ENCODE peak calls at places on chromosomes 13 and 19, in nine cellular contexts. One of them, this sample, is unnamed.

GRCh38 chr19:14979498-14980255 is at the start of gene SLC1A6:
- DNase-seq in OCI-LY7: no peak
- DNase-seq in left lung: no peak
- DNase-seq in GM23338: peak; percentile 83
- DNase-seq in tibial artery: no peak
- DNase-seq in uterus: no peak
- DNase-seq in body of pancreas: no peak
- DNase-seq in tibial nerve: no peak
- DNase-seq in endodermal cell: peak; percentile 90
- DNase-seq in this sample: no peak

GRCh38 chr13:23447927-23448326 is 14.4 kb upstream of the SACS start:
- DNase-seq in tibial nerve: no peak
- DNase-seq in uterus: no peak
- DNase-seq in OCI-LY7: no peak
- DNase-seq in body of pancreas: no peak
- DNase-seq in left lung: no peak
- DNase-seq in tibial artery: no peak
- DNase-seq in endodermal cell: no peak
- DNase-seq in GM23338: no peak
- DNase-seq in this sample: no peak

GRCh38 chr13:84702174-84702573 is 819.9 kb upstream of the SLITRK1 start:
- DNase-seq in tibial artery: no peak
- DNase-seq in tibial nerve: no peak
- DNase-seq in body of pancreas: no peak
- DNase-seq in left lung: no peak
- DNase-seq in endodermal cell: no peak
- DNase-seq in uterus: no peak
- DNase-seq in OCI-LY7: no peak
- DNase-seq in GM23338: no peak
- DNase-seq in this sample: no peak

GRCh38 chr13:26498524-26499208 is 58.8 kb upstream of the WASF3 start:
- DNase-seq in OCI-LY7: no peak
- DNase-seq in tibial artery: no peak
- DNase-seq in body of pancreas: no peak
- DNase-seq in uterus: no peak
- DNase-seq in GM23338: no peak
- DNase-seq in endodermal cell: no peak
- DNase-seq in tibial nerve: no peak
- DNase-seq in left lung: no peak
- DNase-seq in this sample: no peak

GRCh38 chr19:21422244-21422643 is 25.3 kb downstream of the ZNF493 start:
- DNase-seq in left lung: no peak
- DNase-seq in uterus: no peak
- DNase-seq in tibial artery: no peak
- DNase-seq in GM23338: no peak
- DNase-seq in OCI-LY7: no peak
- DNase-seq in endodermal cell: no peak
- DNase-seq in tibial nerve: no peak
- DNase-seq in body of pancreas: no peak
- DNase-seq in this sample: no peak

GRCh38 chr13:49749852-49750251 is 42.6 kb downstream of the KPNA3 start:
- DNase-seq in OCI-LY7: no peak
- DNase-seq in left lung: no peak
- DNase-seq in uterus: no peak
- DNase-seq in body of pancreas: no peak
- DNase-seq in tibial nerve: no peak
- DNase-seq in GM23338: no peak
- DNase-seq in endodermal cell: no peak
- DNase-seq in tibial artery: no peak
- DNase-seq in this sample: no peak

GRCh38 chr19:13637664-13638063 is 126.7 kb upstream of the MRI1 start:
- DNase-seq in body of pancreas: no peak
- DNase-seq in GM23338: no peak
- DNase-seq in tibial artery: no peak
- DNase-seq in tibial nerve: no peak
- DNase-seq in OCI-LY7: no peak
- DNase-seq in endodermal cell: no peak
- DNase-seq in uterus: no peak
- DNase-seq in left lung: no peak
- DNase-seq in this sample: no peak

GRCh38 chr13:60944863-60945262 is 470.8 kb downstream of the PCDH20 start:
- DNase-seq in endodermal cell: no peak
- DNase-seq in GM23338: no peak
- DNase-seq in OCI-LY7: no peak
- DNase-seq in uterus: no peak
- DNase-seq in body of pancreas: no peak
- DNase-seq in left lung: no peak
- DNase-seq in tibial artery: no peak
- DNase-seq in tibial nerve: no peak
- DNase-seq in this sample: no peak

GRCh38 chr13:107450931-107451330 is 764.4 kb downstream of the LIG4 start:
- DNase-seq in tibial artery: no peak
- DNase-seq in endodermal cell: no peak
- DNase-seq in OCI-LY7: no peak
- DNase-seq in GM23338: no peak
- DNase-seq in tibial nerve: no peak
- DNase-seq in uterus: no peak
- DNase-seq in body of pancreas: no peak
- DNase-seq in left lung: peak; percentile 39
- DNase-seq in this sample: peak; percentile 77

GRCh38 chr19:51729781-51730180 is 6.0 kb upstream of the HAS1 start:
- DNase-seq in body of pancreas: no peak
- DNase-seq in tibial artery: no peak
- DNase-seq in left lung: no peak
- DNase-seq in GM23338: no peak
- DNase-seq in uterus: no peak
- DNase-seq in OCI-LY7: no peak
- DNase-seq in tibial nerve: no peak
- DNase-seq in endodermal cell: no peak
- DNase-seq in this sample: no peak

GRCh38 chr13:98174995-98175394 is 2.1 kb downstream of the RNF113B start:
- DNase-seq in GM23338: no peak
- DNase-seq in endodermal cell: no peak
- DNase-seq in left lung: no peak
- DNase-seq in OCI-LY7: no peak
- DNase-seq in tibial nerve: no peak
- DNase-seq in body of pancreas: no peak
- DNase-seq in uterus: no peak
- DNase-seq in tibial artery: no peak
- DNase-seq in this sample: no peak

GRCh38 chr13:20159646-20160345 is 1.1 kb downstream of the GJA3 start:
- DNase-seq in left lung: no peak
- DNase-seq in body of pancreas: no peak
- DNase-seq in tibial artery: no peak
- DNase-seq in uterus: no peak
- DNase-seq in tibial nerve: no peak
- DNase-seq in endodermal cell: peak; percentile 5
- DNase-seq in OCI-LY7: no peak
- DNase-seq in GM23338: no peak
- DNase-seq in this sample: no peak

GRCh38 chr19:10878253-10878652 is 6.9 kb downstream of the CARM1 start:
- DNase-seq in tibial artery: no peak
- DNase-seq in OCI-LY7: peak; percentile 50
- DNase-seq in uterus: no peak
- DNase-seq in tibial nerve: no peak
- DNase-seq in left lung: no peak
- DNase-seq in body of pancreas: no peak
- DNase-seq in GM23338: no peak
- DNase-seq in endodermal cell: no peak
- DNase-seq in this sample: no peak

GRCh38 chr19:38544569-38545315 is 73.0 kb downstream of the MAP4K1 start:
- DNase-seq in tibial artery: no peak
- DNase-seq in OCI-LY7: peak; percentile 89
- DNase-seq in left lung: no peak
- DNase-seq in GM23338: peak; percentile 21
- DNase-seq in tibial nerve: no peak
- DNase-seq in uterus: no peak
- DNase-seq in endodermal cell: no peak
- DNase-seq in body of pancreas: no peak
- DNase-seq in this sample: no peak

DNA sequence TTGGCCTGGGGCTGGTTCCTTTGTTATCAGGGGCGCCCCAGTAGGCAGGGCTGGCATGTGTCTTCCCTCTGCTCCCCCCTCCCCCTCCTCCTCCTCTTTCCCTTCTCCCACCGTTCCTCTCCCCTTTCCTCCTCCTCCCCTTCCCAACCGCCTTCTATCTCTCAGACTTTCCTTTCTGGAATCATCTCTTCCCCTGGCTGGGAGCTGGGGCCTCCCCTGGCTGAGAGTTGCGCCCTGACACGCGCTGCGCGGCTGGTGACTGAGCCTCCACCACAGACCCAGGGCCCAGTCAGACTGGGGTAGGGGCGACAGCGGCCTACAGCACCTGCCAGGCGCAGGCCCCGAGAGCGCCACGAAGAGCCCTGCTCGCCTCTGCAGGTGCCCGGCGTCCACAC is 2.8 kb downstream of the PNMA8B start:
- DNase-seq in tibial artery: no peak
- DNase-seq in endodermal cell: peak; percentile 72
- DNase-seq in body of pancreas: no peak
- DNase-seq in GM23338: peak; percentile 55
- DNase-seq in uterus: no peak
- DNase-seq in OCI-LY7: peak; percentile 27
- DNase-seq in left lung: no peak
- DNase-seq in tibial nerve: no peak
- DNase-seq in this sample: peak; percentile 50
- H3K4me3 ChIP-seq in tibial artery: peak overlapping the region; percentile 57
- H3K4me3 ChIP-seq in endodermal cell: no peak overlapping the region
- H3K4me3 ChIP-seq in body of pancreas: no peak overlapping the region
- H3K4me3 ChIP-seq in GM23338: peak overlapping the region; percentile 76
- H3K4me3 ChIP-seq in uterus: peak overlapping the region; percentile 23
- H3K4me3 ChIP-seq in OCI-LY7: peak overlapping the region; percentile 54
- H3K4me3 ChIP-seq in left lung: peak overlapping the region; percentile 28
- H3K4me3 ChIP-seq in tibial nerve: peak overlapping the region; percentile 29
- H3K4me3 ChIP-seq in this sample: no peak overlapping the region

GRCh38 chr13:101152184-101152583 is 264.1 kb downstream of the NALCN start:
- DNase-seq in GM23338: no peak
- DNase-seq in left lung: no peak
- DNase-seq in OCI-LY7: no peak
- DNase-seq in uterus: no peak
- DNase-seq in endodermal cell: no peak
- DNase-seq in tibial nerve: no peak
- DNase-seq in body of pancreas: no peak
- DNase-seq in tibial artery: no peak
- DNase-seq in this sample: no peak
- H3K27ac ChIP-seq in GM23338: no peak overlapping the region
- H3K27ac ChIP-seq in left lung: no peak overlapping the region
- H3K27ac ChIP-seq in OCI-LY7: no peak overlapping the region
- H3K27ac ChIP-seq in uterus: no peak overlapping the region
- H3K27ac ChIP-seq in endodermal cell: no peak overlapping the region
- H3K27ac ChIP-seq in tibial nerve: no peak overlapping the region
- H3K27ac ChIP-seq in body of pancreas: no peak overlapping the region
- H3K27ac ChIP-seq in tibial artery: no peak overlapping the region
- H3K27ac ChIP-seq in this sample: no peak overlapping the region

GRCh38 chr19:934197-934840 is 8.5 kb downstream of the ARID3A start:
- DNase-seq in GM23338: no peak
- DNase-seq in uterus: no peak
- DNase-seq in tibial nerve: no peak
- DNase-seq in OCI-LY7: no peak
- DNase-seq in left lung: no peak
- DNase-seq in endodermal cell: no peak
- DNase-seq in tibial artery: no peak
- DNase-seq in body of pancreas: peak; percentile 39
- DNase-seq in this sample: no peak

GRCh38 chr19:938233-938923 is 12.5 kb downstream of the ARID3A start:
- DNase-seq in OCI-LY7: no peak
- DNase-seq in tibial nerve: no peak
- DNase-seq in uterus: no peak
- DNase-seq in body of pancreas: no peak
- DNase-seq in GM23338: no peak
- DNase-seq in endodermal cell: no peak
- DNase-seq in tibial artery: no peak
- DNase-seq in left lung: no peak
- DNase-seq in this sample: no peak

GRCh38 chr19:934865-935422 is 9.1 kb downstream of the ARID3A start:
- DNase-seq in endodermal cell: no peak
- DNase-seq in body of pancreas: peak; percentile 98
- DNase-seq in GM23338: no peak
- DNase-seq in OCI-LY7: no peak
- DNase-seq in tibial artery: peak; percentile 93
- DNase-seq in uterus: peak; percentile 78
- DNase-seq in tibial nerve: peak; percentile 58
- DNase-seq in left lung: peak; percentile 93
- DNase-seq in this sample: peak; percentile 94

GRCh38 chr19:933553-933882 is 7.7 kb downstream of the ARID3A start:
- DNase-seq in tibial artery: no peak
- DNase-seq in endodermal cell: no peak
- DNase-seq in uterus: no peak
- DNase-seq in GM23338: no peak
- DNase-seq in body of pancreas: no peak
- DNase-seq in OCI-LY7: no peak
- DNase-seq in tibial nerve: no peak
- DNase-seq in left lung: no peak
- DNase-seq in this sample: no peak

DNA sequence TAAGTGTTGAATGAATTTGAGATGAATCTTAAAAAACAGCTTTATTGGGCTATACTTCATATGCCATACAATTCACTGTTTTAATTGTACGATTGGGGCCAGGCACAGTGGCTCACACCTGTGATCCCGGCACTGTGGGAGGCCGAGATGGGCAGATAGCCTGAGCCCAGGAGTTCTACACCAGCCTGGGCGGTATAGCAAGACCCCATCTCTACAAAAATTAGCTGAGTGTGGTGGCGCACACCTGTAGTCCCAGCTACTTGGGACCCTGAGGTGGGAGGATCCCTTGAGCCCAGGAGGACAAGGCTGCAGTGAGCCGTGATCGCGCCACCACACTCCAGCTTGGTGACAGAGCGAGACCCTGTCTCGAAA is 10.3 kb downstream of the ARID3A start:
- DNase-seq in endodermal cell: no peak
- DNase-seq in left lung: no peak
- DNase-seq in tibial nerve: no peak
- DNase-seq in OCI-LY7: no peak
- DNase-seq in body of pancreas: no peak
- DNase-seq in tibial artery: no peak
- DNase-seq in GM23338: no peak
- DNase-seq in uterus: no peak
- DNase-seq in this sample: no peak
- H3K4me1 ChIP-seq in endodermal cell: no peaks in the 10 kb centered on the region
- H3K4me1 ChIP-seq in left lung: peaks cover 41% of the 10 kb centered on the region
- H3K4me1 ChIP-seq in tibial nerve: no peaks in the 10 kb centered on the region
- H3K4me1 ChIP-seq in OCI-LY7: no peaks in the 10 kb centered on the region
- H3K4me1 ChIP-seq in body of pancreas: peaks cover 62% of the 10 kb centered on the region
- H3K4me1 ChIP-seq in tibial artery: peaks cover 36% of the 10 kb centered on the region
- H3K4me1 ChIP-seq in GM23338: peaks cover 10% of the 10 kb centered on the region
- H3K4me1 ChIP-seq in uterus: peaks cover 38% of the 10 kb centered on the region
- H3K4me1 ChIP-seq in this sample: peaks cover 1% of the 10 kb centered on the region

DNA sequence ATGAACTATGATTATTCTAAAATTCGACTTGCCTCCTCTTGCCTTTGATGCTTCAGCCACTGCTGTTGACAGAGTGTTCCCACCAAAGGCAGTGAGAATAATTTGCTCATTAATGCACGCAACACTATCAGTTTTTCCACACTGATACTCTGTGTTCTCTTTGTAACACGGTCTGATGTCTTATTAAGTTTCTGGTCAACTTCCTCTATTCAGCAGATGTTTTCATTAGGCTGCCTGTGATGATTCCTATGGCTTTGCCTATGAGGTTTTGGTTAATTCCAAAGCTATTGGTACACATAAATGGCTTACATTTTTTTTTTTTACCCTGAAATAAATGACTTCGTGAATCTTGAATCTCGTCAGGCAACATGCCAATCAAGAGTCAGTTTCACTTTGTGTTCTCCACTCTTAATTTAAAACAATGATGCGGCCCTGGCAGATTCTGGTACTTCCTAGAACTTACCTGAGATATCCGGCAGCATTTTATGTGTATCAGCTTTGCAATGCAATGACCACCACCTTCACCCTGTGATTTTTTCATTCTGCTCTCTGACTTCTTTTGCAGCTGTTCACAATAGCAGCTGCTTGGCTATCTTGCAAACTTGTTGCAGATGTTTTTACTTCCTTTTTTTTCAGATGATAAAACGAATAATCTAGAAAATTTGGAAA is 27.5 kb upstream of the KL start:
- DNase-seq in left lung: no peak
- DNase-seq in uterus: no peak
- DNase-seq in body of pancreas: no peak
- DNase-seq in OCI-LY7: peak; percentile 50
- DNase-seq in GM23338: no peak
- DNase-seq in tibial nerve: no peak
- DNase-seq in tibial artery: no peak
- DNase-seq in endodermal cell: no peak
- DNase-seq in this sample: no peak
- H3K4me3 ChIP-seq in left lung: no peak overlapping the region
- H3K4me3 ChIP-seq in uterus: no peak overlapping the region
- H3K4me3 ChIP-seq in body of pancreas: no peak overlapping the region
- H3K4me3 ChIP-seq in OCI-LY7: peak overlapping the region; percentile 48
- H3K4me3 ChIP-seq in GM23338: no peak overlapping the region
- H3K4me3 ChIP-seq in tibial nerve: no peak overlapping the region
- H3K4me3 ChIP-seq in tibial artery: no peak overlapping the region
- H3K4me3 ChIP-seq in endodermal cell: no peak overlapping the region
- H3K4me3 ChIP-seq in this sample: no peak overlapping the region